ENCODE peak calls at places on chromosomes 16 and 17, in seven cellular contexts. G is H54; D is COR-L47; F is A549; W is activated CD8-positive, alpha-beta T cell treated with anti-CD3 and anti-CD28 coated beads for 36 hours; Z is activated CD4-positive, alpha-beta T cell treated with anti-CD3 and anti-CD28 coated beads, Interleukin-2, amount 10 ng/mL, durations not matched to agents 24 days and 14 days; I is T follicular helper cell. T is an unnamed sample.
A peak's percentile ranks its signal among the peaks of the same experiment; 100 is the strongest.

GRCh38 chr17:79627184-79627765 is 16.4 kb upstream of the RBFOX3 start:
- DNase-seq in G (no peak), D (no peak), F (no peak), W (no peak), Z (no peak), I (no peak), T (no peak)

GRCh38 chr17:68468785-68469184 is 11.5 kb upstream of the WIPI1 start:
- DNase-seq in G (no peak), D (no peak), F (no peak), W (no peak), Z (no peak), I (no peak), T (no peak)

GRCh38 chr16:49696414-49697101 is 159.4 kb downstream of the ZNF423 start:
- DNase-seq in G (no peak), D (no peak), F (no peak), W (no peak), Z (no peak), I (no peak), T (no peak)

GRCh38 chr17:59370580-59371299 is 39.3 kb downstream of the YPEL2 start:
- DNase-seq in G (no peak), D (no peak), F (no peak), W (no peak), Z (no peak), I (no peak), T (no peak)

GRCh38 chr17:40707720-40708119 is 4.2 kb upstream of the KRT24 start:
- DNase-seq in G (no peak), D (no peak), F (peak; percentile 49), W (no peak), Z (no peak), I (no peak), T (no peak)

GRCh38 chr17:79831367-79832210 is 7.7 kb downstream of the CBX4 start:
- DNase-seq in G (peak; percentile 80), D (no peak), F (peak; percentile 71), W (no peak), Z (peak; percentile 57), I (no peak), T (no peak)

GRCh38 chr17:386145-386876 is 33.7 kb upstream of the RPH3AL start:
- DNase-seq in G (peak; percentile 92), D (no peak), F (peak; percentile 76), W (peak; percentile 67), Z (peak; percentile 90), I (peak; percentile 35), T (peak; percentile 14)

GRCh38 chr17:50076591-50077235 is 18.4 kb upstream of the PDK2 start:
- DNase-seq in G (no peak), D (peak; percentile 10), F (no peak), W (no peak), Z (no peak), I (no peak), T (no peak)

GRCh38 chr17:17343160-17343735 is 40.1 kb downstream of the NT5M start:
- DNase-seq in G (no peak), D (no peak), F (no peak), W (no peak), Z (no peak), I (no peak), T (no peak)

GRCh38 chr16:89615596-89616090 is 2.2 kb downstream of the DPEP1 start:
- DNase-seq in G (no peak), D (no peak), F (no peak), W (peak; percentile 42), Z (no peak), I (no peak), T (no peak)

GRCh38 chr16:87249425-87249824 is 67.8 kb downstream of the C16orf95 start:
- DNase-seq in G (no peak), D (no peak), F (no peak), W (no peak), Z (no peak), I (no peak), T (no peak)

GRCh38 chr17:76573096-76573495 is 12.6 kb downstream of the ST6GALNAC2 start:
- DNase-seq in G (no peak), D (no peak), F (no peak), W (no peak), Z (no peak), I (no peak), T (no peak)

GRCh38 chr16:14215941-14216340 is 144.8 kb downstream of the MRTFB start:
- DNase-seq in G (no peak), D (no peak), F (no peak), W (no peak), Z (no peak), I (no peak), T (no peak)

GRCh38 chr16:24696699-24697098 is 32.8 kb upstream of the TNRC6A start:
- DNase-seq in G (no peak), D (no peak), F (no peak), W (no peak), Z (no peak), I (no peak), T (no peak)

GRCh38 chr17:61251939-61252865 is 147.4 kb upstream of the TBX2 start:
- DNase-seq in G (peak; percentile 27), D (no peak), F (peak; percentile 41), W (no peak), Z (no peak), I (no peak), T (no peak)

GRCh38 chr16:20826039-20826566 is 19.8 kb downstream of the REXO5 start:
- DNase-seq in G (no peak), D (no peak), F (no peak), W (no peak), Z (no peak), I (no peak), T (no peak)

GRCh38 chr16:12618515-12618914 is 185.2 kb downstream of the CPPED1 start:
- DNase-seq in G (no peak), D (no peak), F (no peak), W (no peak), Z (no peak), I (no peak), T (no peak)

GRCh38 chr17:53006006-53006405 is 816.7 kb upstream of the KIF2B start:
- DNase-seq in G (no peak), D (no peak), F (no peak), W (no peak), Z (no peak), I (no peak), T (no peak)

GRCh38 chr17:246226-246625 is 64.8 kb upstream of the DOC2B start:
- DNase-seq in G (no peak), D (no peak), F (no peak), W (no peak), Z (no peak), I (no peak), T (no peak)

GRCh38 chr17:45073414-45074070 is 12.4 kb downstream of the NMT1 start:
- DNase-seq in G (no peak), D (no peak), F (no peak), W (no peak), Z (no peak), I (no peak), T (no peak)

GRCh38 chr17:41486316-41486715 is 3.4 kb downstream of the KRT36 start:
- DNase-seq in G (no peak), D (no peak), F (no peak), W (no peak), Z (no peak), I (no peak), T (no peak)

GRCh38 chr17:83154311-83155127 is 75.1 kb downstream of the METRNL start:
- DNase-seq in G (no peak), D (no peak), F (no peak), W (no peak), Z (no peak), I (no peak), T (no peak)

GRCh38 chr17:28426081-28426519 is 20.1 kb upstream of the SLC46A1 start:
- DNase-seq in G (peak; percentile 29), D (no peak), F (peak; percentile 47), W (no peak), Z (no peak), I (no peak), T (no peak)

GRCh38 chr17:41768682-41769288 is 17.7 kb downstream of the JUP start:
- DNase-seq in G (no peak), D (no peak), F (no peak), W (no peak), Z (no peak), I (no peak), T (no peak)

GRCh38 chr16:82638095-82638798 is 11.5 kb downstream of the CDH13 start:
- DNase-seq in G (no peak), D (no peak), F (no peak), W (no peak), Z (no peak), I (no peak), T (no peak)

GRCh38 chr16:69595127-69596036 is 29.6 kb downstream of the NFAT5 start:
- DNase-seq in G (no peak), D (no peak), F (peak; percentile 37), W (no peak), Z (no peak), I (no peak), T (no peak)

GRCh38 chr17:46072998-46073397 is 73.9 kb downstream of the STH start:
- DNase-seq in G (peak; percentile 35), D (no peak), F (peak; percentile 46), W (no peak), Z (no peak), I (no peak), T (no peak)

GRCh38 chr16:71542377-71542776 is 16.2 kb downstream of the CHST4 start:
- DNase-seq in G (no peak), D (peak; percentile 4), F (peak; percentile 61), W (peak; percentile 87), Z (peak; percentile 87), I (peak; percentile 35), T (no peak)

GRCh38 chr16:70548936-70549335 is 25.3 kb downstream of the SF3B3 start:
- DNase-seq in G (no peak), D (no peak), F (no peak), W (no peak), Z (no peak), I (no peak), T (no peak)

GRCh38 chr17:26963163-26963503 is 330.8 kb upstream of the WSB1 start:
- DNase-seq in G (no peak), D (no peak), F (no peak), W (no peak), Z (no peak), I (no peak), T (no peak)

GRCh38 chr16:81945665-81946064 is 65.6 kb downstream of the SDR42E1 start:
- DNase-seq in G (no peak), D (no peak), F (no peak), W (no peak), Z (no peak), I (no peak), T (no peak)

GRCh38 chr17:64278614-64279013 is 15.6 kb upstream of the TEX2 start:
- DNase-seq in G (peak; percentile 40), D (no peak), F (peak; percentile 45), W (peak; percentile 28), Z (no peak), I (no peak), T (no peak)

GRCh38 chr17:18246109-18246725 is 12.3 kb downstream of the FLII start:
- DNase-seq in G (no peak), D (no peak), F (no peak), W (no peak), Z (no peak), I (no peak), T (no peak)

GRCh38 chr17:6517017-6517416 is 39.3 kb downstream of the PITPNM3 start:
- DNase-seq in G (no peak), D (no peak), F (no peak), W (no peak), Z (no peak), I (no peak), T (no peak)

GRCh38 chr16:23359092-23359760 is 57.1 kb downstream of the SCNN1B start:
- DNase-seq in G (no peak), D (no peak), F (no peak), W (no peak), Z (no peak), I (no peak), T (no peak)

GRCh38 chr16:89350701-89351380 is 133.3 kb downstream of the ZNF778 start:
- DNase-seq in G (no peak), D (no peak), F (no peak), W (peak; percentile 81), Z (peak; percentile 67), I (no peak), T (no peak)

T was measured in NCI-H774.